ENCODE peak calls at places on chromosomes 3 and 15, in four cellular contexts. G is WTC11, K is K562, V is HepG2. S is an unnamed sample.

GRCh38 chr3:135927170-135927569 is 38.4 kb upstream of the PPP2R3A start:
- DNase-seq in G (no peak), V (no peak), K (no peak), S (no peak)

GRCh38 chr3:194472290-194472920 is 14.4 kb downstream of the ATP13A3 start:
- DNase-seq in V (peak; percentile 58), G (no peak), K (peak; percentile 29), S (peak; percentile 20)

GRCh38 chr3:76561494-76562242 is 478.2 kb upstream of the ROBO2 start:
- DNase-seq in V (no peak), G (no peak), K (no peak), S (no peak)

GRCh38 chr15:33292718-33293307 is 18.0 kb upstream of the RYR3 start:
- DNase-seq in G (peak; percentile 74), K (peak; percentile 50), V (peak; percentile 51), S (peak; percentile 24)

GRCh38 chr15:60583946-60584345 is 105.0 kb upstream of the ICE2 start:
- DNase-seq in K (no peak), V (peak; percentile 62), G (no peak), S (no peak)

GRCh38 chr15:68601206-68602197 is 22.7 kb downstream of the CORO2B start:
- DNase-seq in G (no peak), K (no peak), V (no peak), S (no peak)

GRCh38 chr15:77426871-77427270 is 6.2 kb downstream of the HMG20A start:
- DNase-seq in K (no peak), V (no peak), G (no peak), S (no peak)

GRCh38 chr3:170360476-170360875 is 3.0 kb downstream of the SKIL start:
- DNase-seq in K (no peak), V (no peak), G (no peak), S (no peak)

GRCh38 chr3:127001486-127002194 is 18.7 kb downstream of the PLXNA1 start:
- DNase-seq in V (no peak), G (no peak), K (no peak), S (no peak)

GRCh38 chr15:48029656-48030055 is 91.1 kb upstream of the SLC24A5 start:
- DNase-seq in V (no peak), G (no peak), K (no peak), S (no peak)

GRCh38 chr3:12831582-12831866 is 9.8 kb downstream of the RPL32 start:
- DNase-seq in K (no peak), G (no peak), V (no peak), S (no peak)

GRCh38 chr3:52471371-52472238 is 16.2 kb downstream of the NISCH start:
- DNase-seq in K (no peak), G (peak; percentile 64), V (no peak), S (peak; percentile 60)

GRCh38 chr15:32683906-32684584 is 33.8 kb upstream of the GREM1 start:
- DNase-seq in K (no peak), V (no peak), G (no peak), S (no peak)

GRCh38 chr3:183954875-183955274 is 62.8 kb downstream of the ABCC5 start:
- DNase-seq in K (no peak), G (peak; percentile 29), V (no peak), S (no peak)

GRCh38 chr15:76065267-76065666 is 5.5 kb downstream of the TMEM266 start:
- DNase-seq in V (no peak), G (no peak), K (no peak), S (no peak)

GRCh38 chr3:32592696-32593353 is 22.2 kb upstream of the DYNC1LI1 start:
- DNase-seq in K (no peak), V (no peak), G (peak; percentile 39), S (no peak)

DNA sequence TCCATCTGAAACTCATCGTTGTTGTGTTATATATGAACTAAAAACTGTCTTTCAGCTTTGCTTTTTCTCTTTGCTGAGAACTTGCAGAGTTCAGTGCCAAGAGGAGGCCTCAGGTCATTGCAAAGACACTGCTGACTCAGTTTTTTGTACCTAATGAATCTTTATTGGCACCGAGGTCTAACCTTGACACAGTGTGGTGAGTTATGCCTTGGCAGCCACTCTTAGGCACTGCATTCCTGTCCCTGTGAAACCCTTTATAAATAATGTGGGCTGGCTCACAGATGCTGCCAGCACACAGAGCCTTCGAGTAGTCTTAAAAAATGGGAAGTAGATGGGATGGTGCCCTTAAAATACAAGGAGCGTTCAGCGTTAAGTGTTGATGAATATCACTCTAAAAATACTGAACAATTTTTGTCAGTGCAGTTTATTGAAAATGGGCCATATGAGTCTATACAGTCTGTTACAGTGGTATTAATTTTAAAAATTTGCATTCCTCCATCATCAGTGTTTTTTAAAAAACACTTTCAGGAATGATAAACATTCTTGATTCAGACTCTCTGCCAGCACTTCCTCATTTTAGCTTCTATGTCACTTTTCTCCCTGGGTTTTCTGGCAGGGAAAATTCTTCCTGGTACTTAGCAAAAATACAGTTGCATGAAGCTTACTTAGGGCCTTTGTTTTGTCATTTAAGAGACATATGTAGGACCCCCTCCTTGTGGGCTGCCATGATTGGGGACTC is 234.1 kb downstream of the CACNA2D3 start:
- DNase-seq in K (no peak), V (no peak), G (no peak), S (no peak)
- TF ChIP-seq ELF4 in K (no peak), V (no peak), G (no peak), S (no peak)

GRCh38 chr15:92803536-92803851 is 96.6 kb upstream of the CHD2 start:
- DNase-seq in G (no peak), K (no peak), V (no peak), S (no peak)
- TF ChIP-seq SP1 in G (no peak), K (no peak), V (no peak), S (no peak)

GRCh38 chr15:56149071-56149470 is 94.6 kb downstream of the RFX7 start:
- DNase-seq in K (no peak), G (no peak), V (no peak), S (no peak)

GRCh38 chr15:56150204-56150603 is 93.5 kb downstream of the RFX7 start:
- DNase-seq in V (no peak), K (no peak), G (peak; percentile 10), S (no peak)

GRCh38 chr15:56148099-56148498 is 95.6 kb downstream of the RFX7 start:
- DNase-seq in V (no peak), K (no peak), G (no peak), S (no peak)

DNA sequence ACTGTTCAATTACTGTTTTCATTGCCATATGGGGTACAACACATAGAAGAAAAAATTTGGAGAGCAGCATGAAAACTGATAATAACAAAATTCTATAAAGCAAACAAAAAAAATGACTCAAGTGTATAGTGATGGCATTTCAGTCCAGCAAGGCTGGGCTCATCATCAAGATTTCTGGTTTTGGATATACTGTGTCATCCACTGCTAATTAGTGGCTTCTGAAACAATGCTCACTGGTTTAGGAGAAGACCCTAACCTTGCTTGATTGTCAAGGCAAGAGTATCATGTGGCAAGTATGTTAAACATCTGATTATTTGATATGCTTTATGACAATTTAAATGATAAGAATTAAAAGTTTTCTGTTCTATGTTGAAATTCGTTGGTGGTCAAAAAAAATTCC is 96.9 kb downstream of the RFX7 start:
- DNase-seq in K (no peak), G (no peak), V (no peak), S (no peak)
- TF ChIP-seq ELF4 in K (no peak), G (no peak), V (no peak), S (no peak)

DNA sequence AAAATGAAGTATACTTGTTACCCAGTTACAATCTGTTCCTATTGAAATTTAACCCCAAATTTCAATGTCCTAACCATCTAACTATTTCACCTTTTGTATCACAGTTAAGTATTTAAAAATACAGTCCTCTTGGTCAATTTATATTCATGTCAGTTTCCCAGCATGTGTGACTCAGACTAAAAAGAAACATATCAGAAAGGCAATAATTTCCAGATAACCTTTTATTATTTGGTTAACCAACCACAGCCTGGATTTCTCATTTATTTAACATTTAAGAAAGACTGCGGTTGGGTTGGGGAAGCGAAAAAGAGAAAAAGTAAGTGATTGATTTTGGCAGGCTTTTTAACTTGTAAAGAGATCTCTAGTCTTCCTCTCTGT is 733.2 kb upstream of the DPPA4 start:
- DNase-seq in V (no peak), G (no peak), K (no peak), S (no peak)
- TF ChIP-seq SP1 in V (no peak), G (no peak), K (no peak), S (no peak)

DNA sequence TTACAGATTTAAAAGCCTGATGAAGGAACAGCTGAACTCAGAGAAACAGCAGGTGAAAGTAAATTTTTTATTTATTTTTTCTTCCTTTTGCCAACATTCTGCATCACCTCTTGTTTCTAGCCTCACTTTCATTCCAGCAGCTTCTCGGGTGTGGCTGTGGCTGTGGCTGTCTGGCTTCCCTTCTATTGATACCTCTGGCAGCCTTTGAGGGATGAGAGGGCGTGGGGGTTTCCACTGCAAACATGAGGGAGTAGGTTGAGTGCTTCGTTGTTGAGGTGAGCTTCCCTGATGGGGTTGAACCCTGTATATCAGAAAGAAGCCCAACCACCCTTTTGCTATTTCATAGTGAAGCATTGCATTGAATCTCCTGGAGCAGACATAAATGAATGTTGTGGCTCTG is 6.2 kb upstream of the TMC3 start:
- DNase-seq in K (no peak), V (no peak), G (no peak), S (no peak)
- TF ChIP-seq ELF4 in K (no peak), V (no peak), G (no peak), S (no peak)

DNA sequence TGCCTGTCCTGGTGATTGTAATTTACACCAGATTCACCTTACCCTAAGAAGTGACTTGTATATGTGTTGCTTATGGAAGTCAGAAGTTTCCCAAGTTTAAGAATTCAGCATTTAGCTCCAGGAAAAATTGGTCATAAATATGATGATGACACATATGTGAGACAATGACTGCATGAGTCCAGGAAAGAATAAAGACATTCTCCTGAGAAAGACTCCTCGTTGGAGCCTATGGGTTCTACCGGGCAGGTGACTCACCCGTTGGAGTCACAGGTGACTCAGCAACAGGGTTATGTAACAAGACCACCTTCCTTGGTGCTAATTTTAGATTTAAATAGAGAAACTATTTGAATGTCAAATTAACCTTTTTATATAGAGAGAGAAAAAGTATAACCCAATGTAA is 662.4 kb downstream of the FHIT start:
- DNase-seq in V (no peak), G (no peak), K (no peak), S (no peak)
- TF ChIP-seq SP1 in V (no peak), G (no peak), K (no peak), S (no peak)